ENCODE peak calls at places on chromosomes 3 and 15, in six cellular contexts. T, P, S, Y, J and R are unnamed samples.

GRCh38 chr3:140568842-140569520 is 108.9 kb upstream of the TRIM42 start:
- DNase-seq in S (no peak), Y (no peak), P (no peak), T (no peak), J (no peak), R (no peak)

GRCh38 chr15:72785452-72786243 is 2.1 kb upstream of the ADPGK start:
- DNase-seq in Y (peak), J (no peak), S (no peak), P (no peak), T (peak), R (no peak)

GRCh38 chr15:51004103-51004536 is 90.6 kb downstream of the TNFAIP8L3 start:
- DNase-seq in S (no peak), T (no peak), P (no peak), Y (peak), J (no peak), R (no peak)

GRCh38 chr3:110261141-110261540 is 810.5 kb upstream of the NECTIN3 start:
- DNase-seq in S (no peak), J (no peak), T (no peak), P (no peak), Y (no peak), R (no peak)

GRCh38 chr15:55789066-55789660 is 46.2 kb upstream of the PRTG start:
- DNase-seq in P (no peak), Y (no peak), J (peak), T (peak), S (peak), R (no peak)

GRCh38 chr3:43214616-43215015 is 71.7 kb upstream of the SNRK start:
- DNase-seq in S (no peak), T (no peak), P (no peak), J (no peak), Y (peak), R (no peak)

GRCh38 chr15:43168192-43169107 is 16.8 kb upstream of the CCNDBP1 start:
- DNase-seq in Y (no peak), P (no peak), S (no peak), T (no peak), J (no peak), R (no peak)

GRCh38 chr15:31554261-31554660 is 227.6 kb downstream of the KLF13 start:
- DNase-seq in S (no peak), J (no peak), Y (no peak), P (no peak), T (no peak), R (no peak)

GRCh38 chr3:62873672-62874397 is 1.4 kb downstream of the CADPS start:
- DNase-seq in P (peak), S (peak), Y (peak), T (no peak), J (peak), R (no peak)

GRCh38 chr3:30604566-30604965 is 1.8 kb upstream of the TGFBR2 start:
- DNase-seq in P (no peak), Y (no peak), S (no peak), J (no peak), T (no peak), R (no peak)

GRCh38 chr3:37986479-37987314 is 3.9 kb upstream of the VILL start:
- DNase-seq in J (peak), S (no peak), T (no peak), P (no peak), Y (peak), R (no peak)

GRCh38 chr3:188947983-188948657 is 223.7 kb upstream of the TPRG1 start:
- DNase-seq in Y (peak), T (no peak), J (peak), P (peak), S (no peak), R (peak)

GRCh38 chr3:189235214-189235613 is 63.4 kb downstream of the TPRG1 start:
- DNase-seq in Y (no peak), S (no peak), T (no peak), J (no peak), P (no peak), R (no peak)

GRCh38 chr15:89958107-89958805 is 42.9 kb upstream of the ZNF710 start:
- DNase-seq in Y (no peak), S (no peak), J (peak), P (no peak), T (no peak), R (no peak)

GRCh38 chr3:69806735-69807438 is 67.6 kb downstream of the MITF start:
- DNase-seq in T (no peak), Y (no peak), J (no peak), S (no peak), P (no peak), R (no peak)

GRCh38 chr3:166274996-166275395 is 437.8 kb upstream of the BCHE start:
- DNase-seq in Y (no peak), P (no peak), J (no peak), T (no peak), S (no peak), R (no peak)

GRCh38 chr3:54870423-54870822 is 57.4 kb downstream of the LRTM1 start:
- DNase-seq in T (no peak), Y (peak), P (no peak), S (no peak), J (no peak), R (no peak)

GRCh38 chr3:110799236-110799635 is 272.4 kb upstream of the NECTIN3 start:
- DNase-seq in J (no peak), T (no peak), Y (no peak), S (no peak), P (no peak), R (no peak)

GRCh38 chr3:187913617-187914033 is 168.4 kb upstream of the BCL6 start:
- DNase-seq in P (no peak), Y (peak), T (no peak), S (no peak), J (peak), R (no peak)

GRCh38 chr3:165820685-165821123 is 16.5 kb downstream of the BCHE start:
- DNase-seq in P (no peak), J (no peak), T (no peak), S (peak), Y (no peak), R (no peak)

GRCh38 chr3:195012571-195012970 is 258.4 kb downstream of the XXYLT1 start:
- DNase-seq in T (no peak), S (no peak), Y (no peak), J (no peak), P (no peak), R (no peak)

GRCh38 chr3:134430950-134431445 is 54.8 kb downstream of the ANAPC13 start:
- DNase-seq in J (no peak), Y (no peak), P (no peak), S (no peak), T (no peak), R (no peak)

GRCh38 chr15:96253137-96253747 is 77.3 kb upstream of the NR2F2 start:
- DNase-seq in S (no peak), T (no peak), P (no peak), Y (no peak), J (no peak), R (no peak)

GRCh38 chr3:55330756-55331155 is 156.3 kb downstream of the WNT5A start:
- DNase-seq in J (no peak), Y (peak), T (no peak), P (no peak), S (no peak), R (no peak)

GRCh38 chr15:79339588-79340314 is 28.8 kb downstream of the TMED3 start:
- DNase-seq in S (peak), T (no peak), P (no peak), Y (peak), J (no peak), R (no peak)

GRCh38 chr15:44501768-44502366 is 35.1 kb upstream of the EIF3J start:
- DNase-seq in S (peak), J (no peak), Y (peak), T (no peak), P (no peak), R (no peak)

GRCh38 chr3:111884411-111885018 is 25.4 kb downstream of the PHLDB2 start:
- DNase-seq in P (no peak), T (no peak), J (no peak), Y (no peak), S (no peak), R (no peak)

GRCh38 chr15:62711691-62712454 is 330.7 kb upstream of the TPM1 start:
- DNase-seq in S (no peak), Y (no peak), J (no peak), P (no peak), T (no peak), R (no peak)

GRCh38 chr3:185279582-185280138 is 25.8 kb upstream of the EHHADH start:
- DNase-seq in J (no peak), P (no peak), Y (no peak), T (no peak), S (no peak), R (no peak)

GRCh38 chr15:41331833-41332787 is at the start of gene OIP5:
- DNase-seq in S (peak), J (peak), Y (peak), T (peak), P (peak), R (peak)

GRCh38 chr3:53709856-53710674 is 136.2 kb downstream of the CHDH start:
- DNase-seq in Y (peak), T (peak), J (peak), P (peak), S (peak), R (peak)

GRCh38 chr15:41417418-41417811 is 520 bp downstream of the RTF1 start:
- DNase-seq in S (peak), Y (peak), T (no peak), P (peak), J (peak), R (no peak)

GRCh38 chr15:63107895-63108546 is 13.6 kb upstream of the LACTB start:
- DNase-seq in S (no peak), T (no peak), J (peak), P (no peak), Y (peak), R (no peak)

GRCh38 chr15:89863918-89864317 is 29.9 kb downstream of the AP3S2 start:
- DNase-seq in J (no peak), Y (no peak), P (no peak), T (no peak), S (no peak), R (no peak)

GRCh38 chr3:10447527-10448260 is 57.7 kb downstream of the ATP2B2 start:
- DNase-seq in T (no peak), Y (no peak), P (no peak), S (no peak), J (no peak), R (no peak)

GRCh38 chr15:88725305-88726220 is 77.7 kb upstream of the ACAN start:
- DNase-seq in T (no peak), S (no peak), P (no peak), J (no peak), Y (no peak), R (no peak)

GRCh38 chr15:69825941-69826817 is 271.5 kb downstream of the TLE3 start:
- DNase-seq in Y (no peak), J (no peak), S (no peak), T (no peak), P (no peak), R (no peak)

GRCh38 chr15:71274448-71274798 is 159.2 kb downstream of the THSD4 start:
- DNase-seq in Y (no peak), T (no peak), S (no peak), P (no peak), J (no peak), R (no peak)

GRCh38 chr3:11655188-11655928 is 11.6 kb upstream of the VGLL4 start:
- DNase-seq in S (peak), J (no peak), Y (no peak), T (no peak), P (no peak), R (no peak)

DNA sequence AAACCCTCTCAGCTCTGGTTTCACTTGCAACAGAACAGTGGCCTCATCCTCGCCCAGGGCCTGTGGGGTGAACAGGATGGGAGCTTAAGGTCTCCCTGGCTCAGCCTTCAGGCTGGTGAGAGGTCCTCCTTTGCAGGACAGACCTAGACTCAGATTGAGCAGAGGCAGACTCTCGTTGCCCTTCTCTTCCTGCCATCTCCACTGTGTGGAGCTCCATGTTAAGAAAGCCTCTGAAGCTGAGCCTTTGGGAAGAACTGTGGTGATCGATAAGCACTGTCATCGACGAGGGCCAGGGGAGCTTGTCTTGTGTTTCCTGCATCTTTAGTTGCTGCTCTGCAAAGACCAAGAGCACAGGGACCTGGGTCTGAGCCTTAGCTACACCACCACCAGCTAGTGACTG is 37.8 kb upstream of the GRIP2 start:
- DNase-seq in P (no peak), J (no peak), S (no peak), T (no peak), Y (no peak), R (no peak)
- TF ChIP-seq CTCF in P (no peak), J (no peak), S (no peak), T (no peak), Y (no peak), R (no peak)

GRCh38 chr3:81989773-81990172 is 228.3 kb upstream of the GBE1 start:
- DNase-seq in T (no peak), Y (no peak), P (no peak), J (no peak), S (no peak), R (no peak)

GRCh38 chr3:81983382-81983781 is 221.9 kb upstream of the GBE1 start:
- DNase-seq in Y (no peak), P (no peak), S (no peak), J (no peak), T (no peak), R (no peak)

GRCh38 chr3:81980566-81981494 is 219.4 kb upstream of the GBE1 start:
- DNase-seq in Y (no peak), J (no peak), S (no peak), T (no peak), P (no peak), R (no peak)

GRCh38 chr3:81989274-81989673 is 227.8 kb upstream of the GBE1 start:
- DNase-seq in S (no peak), Y (no peak), J (no peak), P (no peak), T (no peak), R (no peak)

DNA sequence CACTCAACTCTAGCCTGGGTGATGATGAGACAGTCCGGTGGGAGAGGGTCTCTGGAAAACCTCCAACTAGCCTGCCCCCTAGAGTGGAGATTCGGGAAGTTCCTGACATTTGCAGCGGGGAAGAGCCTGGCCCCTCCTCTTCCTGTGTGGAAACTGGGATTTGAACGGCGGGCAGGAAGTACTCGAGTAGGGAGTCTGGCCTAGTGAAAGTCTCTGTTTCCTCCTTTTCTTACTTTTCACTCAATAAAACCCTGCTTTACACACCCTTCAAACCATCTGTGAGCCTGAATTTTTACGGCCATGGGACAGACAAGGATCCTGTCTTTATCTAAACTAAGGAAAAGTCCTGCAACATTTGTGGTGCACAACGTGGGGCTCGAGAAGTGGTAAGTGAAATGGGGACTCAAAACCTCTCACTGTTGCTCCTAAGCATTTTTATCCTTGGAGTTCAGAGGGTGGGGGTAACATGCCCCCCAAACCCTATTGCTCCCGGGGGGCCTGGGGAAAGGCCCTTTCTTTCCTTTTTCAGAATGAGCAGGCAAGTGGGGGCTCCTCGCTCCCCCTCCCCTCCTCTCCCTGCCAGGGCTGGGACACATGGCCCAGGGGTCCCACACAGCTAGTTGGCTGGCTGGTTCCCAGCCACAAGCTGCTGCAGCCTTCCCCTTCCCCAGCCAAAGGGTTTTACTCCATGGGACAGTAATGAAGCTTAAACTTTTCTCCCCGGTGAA is 224.7 kb upstream of the GBE1 start:
- DNase-seq in S (no peak), Y (no peak), T (no peak), P (no peak), J (no peak), R (no peak)
- TF ChIP-seq CTCF in S (no peak), Y (no peak), T (no peak), P (no peak), J (no peak), R (no peak)

GRCh38 chr15:86701259-86701963 is 621.7 kb downstream of the AGBL1 start:
- DNase-seq in J (no peak), S (no peak), Y (no peak), T (no peak), P (no peak), R (no peak)
- TF ChIP-seq CTCF in J (no peak), S (no peak), Y (no peak), T (no peak), P (no peak), R (no peak)

DNA sequence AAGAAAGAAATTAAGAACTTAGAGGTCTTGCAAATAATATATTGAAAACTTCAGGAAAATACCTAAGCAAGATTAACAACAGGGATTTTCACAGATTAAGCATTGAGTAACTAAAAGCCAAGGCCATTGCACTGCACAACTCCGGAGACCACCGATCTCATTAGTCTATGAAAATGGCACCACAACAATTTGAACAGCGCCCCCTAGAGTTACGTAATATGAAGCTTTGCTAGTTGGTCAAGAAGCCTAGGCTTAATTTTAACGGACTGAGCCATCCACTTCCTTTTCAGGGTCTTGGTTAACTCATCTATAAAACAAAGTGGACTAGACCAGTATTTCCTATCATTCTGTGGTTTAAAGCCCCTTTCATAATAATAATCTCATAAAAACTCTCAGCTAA is 24.8 kb downstream of the TMEM212 start:
- DNase-seq in J (no peak), Y (no peak), S (no peak), P (no peak), T (no peak), R (no peak)
- TF ChIP-seq CTCF in J (no peak), Y (peak), S (no peak), P (no peak), T (no peak), R (no peak)

DNA sequence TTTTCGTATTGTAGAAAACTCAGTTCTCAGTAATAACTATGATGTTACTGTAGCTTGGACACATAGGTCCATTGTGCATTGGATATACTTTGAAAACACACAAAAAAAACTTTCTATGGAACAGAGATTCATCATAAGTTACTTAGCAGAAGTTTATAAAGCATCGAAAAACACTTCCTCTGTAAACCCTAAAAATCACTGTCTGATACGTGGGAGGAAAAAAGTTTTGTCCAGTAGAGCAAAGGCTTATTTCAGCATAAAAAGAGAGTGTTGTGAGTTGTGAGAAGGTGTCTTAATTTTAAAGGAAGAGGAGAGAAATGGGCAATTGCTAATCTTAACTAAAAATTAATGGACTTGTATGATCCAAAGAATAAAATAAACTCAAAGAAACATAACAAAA is 64.8 kb downstream of the OSTN start:
- DNase-seq in P (no peak), S (no peak), J (no peak), Y (no peak), T (no peak), R (no peak)
- TF ChIP-seq CTCF in P (no peak), S (no peak), J (no peak), Y (no peak), T (no peak), R (no peak)

GRCh38 chr3:129162729-129163579 is 2.1 kb upstream of the ISY1 start:
- DNase-seq in S (no peak), P (no peak), J (no peak), T (no peak), Y (no peak), R (no peak)
- TF ChIP-seq CTCF in S (peak), P (no peak), J (no peak), T (no peak), Y (no peak), R (no peak)

GRCh38 chr3:32018723-32019564 is 37.4 kb downstream of the ZNF860 start:
- DNase-seq in S (peak), J (no peak), P (no peak), Y (peak), T (no peak), R (no peak)

GRCh38 chr3:32021155-32021554 is 39.6 kb downstream of the ZNF860 start:
- DNase-seq in Y (no peak), P (no peak), J (no peak), S (no peak), T (no peak), R (no peak)

GRCh38 chr3:32026583-32026982 is 45.0 kb downstream of the ZNF860 start:
- DNase-seq in T (no peak), Y (no peak), J (no peak), P (no peak), S (no peak), R (no peak)

GRCh38 chr3:32021748-32022147 is 40.2 kb downstream of the ZNF860 start:
- DNase-seq in J (no peak), Y (no peak), T (no peak), S (no peak), P (no peak), R (no peak)

GRCh38 chr3:32022947-32023346 is 41.4 kb downstream of the ZNF860 start:
- DNase-seq in S (no peak), T (no peak), J (peak), Y (no peak), P (no peak), R (no peak)
- TF ChIP-seq CTCF in S (no peak), T (no peak), J (no peak), Y (no peak), P (no peak), R (no peak)

GRCh38 chr15:74709892-74710291 is 14.1 kb upstream of the EDC3 start:
- DNase-seq in S (no peak), P (no peak), T (no peak), J (no peak), Y (no peak), R (no peak)
- TF ChIP-seq CTCF in S (no peak), P (no peak), T (no peak), J (no peak), Y (no peak), R (no peak)

GRCh38 chr3:84961492-84962255 is 2.9 kb downstream of the CADM2 start:
- DNase-seq in T (no peak), J (no peak), S (no peak), Y (no peak), P (no peak), R (no peak)

GRCh38 chr3:84965141-84965540 is 6.4 kb downstream of the CADM2 start:
- DNase-seq in S (no peak), J (no peak), T (no peak), P (no peak), Y (no peak), R (no peak)

GRCh38 chr3:84960994-84961393 is 2.2 kb downstream of the CADM2 start:
- DNase-seq in J (no peak), S (no peak), Y (no peak), P (no peak), T (no peak), R (no peak)

GRCh38 chr3:84962460-84962859 is 3.7 kb downstream of the CADM2 start:
- DNase-seq in J (no peak), S (no peak), P (no peak), Y (no peak), T (no peak), R (no peak)

GRCh38 chr3:84963137-84963536 is 4.3 kb downstream of the CADM2 start:
- DNase-seq in T (no peak), S (no peak), Y (no peak), P (no peak), J (no peak), R (no peak)
- TF ChIP-seq CTCF in T (no peak), S (no peak), Y (no peak), P (no peak), J (no peak), R (no peak)

GRCh38 chr3:178384302-178384939 is 151.8 kb upstream of the KCNMB2 start:
- DNase-seq in Y (no peak), J (no peak), P (no peak), T (no peak), S (no peak), R (no peak)
- TF ChIP-seq CTCF in Y (peak), J (no peak), P (no peak), T (no peak), S (no peak), R (no peak)